ENCODE peak calls at places on chromosomes 2 and 18, in four cellular contexts. O, Q, I and U are unnamed samples.
A peak's percentile ranks its signal among the peaks of the same experiment; 100 is the strongest.

GRCh38 chr2:160784034-160784433 is 290.4 kb upstream of the RBMS1 start:
- DNase-seq in O (no peak), Q (no peak), I (no peak), U (no peak)

GRCh38 chr2:16559263-16559662 is 106.4 kb downstream of the CYRIA start:
- DNase-seq in O (no peak), Q (peak; percentile 7), I (no peak), U (no peak)

GRCh38 chr18:3651266-3651665 is 201.3 kb downstream of the TGIF1 start:
- DNase-seq in O (no peak), Q (no peak), I (no peak), U (no peak)

GRCh38 chr2:128347701-128348504 is 29.2 kb upstream of the HS6ST1 start:
- DNase-seq in O (no peak), Q (peak; percentile 89), I (no peak), U (peak; percentile 71)

GRCh38 chr2:239360421-239361310 is 40.2 kb downstream of the HDAC4 start:
- DNase-seq in O (no peak), Q (no peak), I (no peak), U (no peak)

GRCh38 chr2:38572167-38572566 is 30.6 kb downstream of the HNRNPLL start:
- DNase-seq in O (no peak), Q (peak; percentile 94), I (peak; percentile 61), U (peak; percentile 92)

GRCh38 chr2:94996401-94997100 is 29.0 kb upstream of the MAL start:
- DNase-seq in O (peak; percentile 67), Q (no peak), I (no peak), U (no peak)

GRCh38 chr2:7773362-7773973 is 856.3 kb downstream of the RNF144A start:
- DNase-seq in O (no peak), Q (no peak), I (peak; percentile 60), U (peak; percentile 52)

GRCh38 chr2:108220942-108221541 is 18.7 kb upstream of the SULT1C3 start:
- DNase-seq in O (no peak), Q (no peak), I (no peak), U (no peak)